ENCODE peak calls at places on chromosomes 12 and 14, in six cellular contexts. One of them, this sample, is unnamed.

GRCh38 chr14:83217492-83217891 is 1683.8 kb upstream of the SEL1L start:
- DNase-seq in H9: no peak
- DNase-seq in neuronal stem cell: no peak
- DNase-seq in H1: no peak
- DNase-seq in mesenchymal stem cell: peak; percentile 90
- DNase-seq in IMR-90: peak; percentile 96
- DNase-seq in this sample: no peak

GRCh38 chr12:132319359-132319950 is 9.9 kb downstream of the GALNT9 start:
- DNase-seq in mesenchymal stem cell: no peak
- DNase-seq in H1: no peak
- DNase-seq in neuronal stem cell: no peak
- DNase-seq in IMR-90: no peak
- DNase-seq in H9: no peak
- DNase-seq in this sample: no peak

GRCh38 chr14:33127531-33127930 is 188.9 kb downstream of the NPAS3 start:
- DNase-seq in IMR-90: no peak
- DNase-seq in neuronal stem cell: no peak
- DNase-seq in mesenchymal stem cell: peak; percentile 61
- DNase-seq in H9: no peak
- DNase-seq in H1: no peak
- DNase-seq in this sample: no peak

GRCh38 chr14:77059276-77059934 is 30.9 kb upstream of the IRF2BPL start:
- DNase-seq in mesenchymal stem cell: peak; percentile 95
- DNase-seq in H1: no peak
- DNase-seq in neuronal stem cell: no peak
- DNase-seq in H9: peak; percentile 86
- DNase-seq in IMR-90: peak; percentile 91
- DNase-seq in this sample: peak; percentile 75

GRCh38 chr14:79840068-79840467 is 371.2 kb downstream of the DIO2 start:
- DNase-seq in IMR-90: no peak
- DNase-seq in neuronal stem cell: no peak
- DNase-seq in H9: no peak
- DNase-seq in mesenchymal stem cell: no peak
- DNase-seq in H1: no peak
- DNase-seq in this sample: peak; percentile 35

GRCh38 chr12:49705479-49706267 is 1.5 kb downstream of the FMNL3 start:
- DNase-seq in mesenchymal stem cell: peak; percentile 87
- DNase-seq in H1: no peak
- DNase-seq in H9: peak; percentile 64
- DNase-seq in IMR-90: peak; percentile 84
- DNase-seq in neuronal stem cell: no peak
- DNase-seq in this sample: no peak

GRCh38 chr12:116882742-116883141 is 1.5 kb upstream of the HRK start:
- DNase-seq in H1: no peak
- DNase-seq in IMR-90: peak; percentile 61
- DNase-seq in neuronal stem cell: no peak
- DNase-seq in mesenchymal stem cell: no peak
- DNase-seq in H9: peak; percentile 48
- DNase-seq in this sample: no peak

GRCh38 chr14:101476931-101477553 is 84.3 kb upstream of the DIO3 start:
- DNase-seq in H1: peak; percentile 69
- DNase-seq in H9: peak; percentile 92
- DNase-seq in mesenchymal stem cell: no peak
- DNase-seq in IMR-90: no peak
- DNase-seq in neuronal stem cell: no peak
- DNase-seq in this sample: no peak

GRCh38 chr14:50669441-50669986 is 1.4 kb upstream of the SAV1 start:
- DNase-seq in mesenchymal stem cell: no peak
- DNase-seq in H9: no peak
- DNase-seq in IMR-90: no peak
- DNase-seq in neuronal stem cell: peak; percentile 27
- DNase-seq in H1: no peak
- DNase-seq in this sample: no peak

GRCh38 chr12:121467638-121468403 is 67.9 kb downstream of the RNF34 start:
- DNase-seq in IMR-90: no peak
- DNase-seq in mesenchymal stem cell: peak; percentile 45
- DNase-seq in H9: peak; percentile 81
- DNase-seq in H1: peak; percentile 84
- DNase-seq in neuronal stem cell: peak; percentile 54
- DNase-seq in this sample: peak; percentile 18

GRCh38 chr12:113347107-113347506 is 11.3 kb upstream of the PLBD2 start:
- DNase-seq in IMR-90: no peak
- DNase-seq in H1: no peak
- DNase-seq in neuronal stem cell: no peak
- DNase-seq in mesenchymal stem cell: no peak
- DNase-seq in H9: peak; percentile 52
- DNase-seq in this sample: no peak

GRCh38 chr14:103527408-103528157 is 1.4 kb upstream of the TRMT61A start:
- DNase-seq in IMR-90: no peak
- DNase-seq in H9: no peak
- DNase-seq in mesenchymal stem cell: peak; percentile 57
- DNase-seq in H1: no peak
- DNase-seq in neuronal stem cell: no peak
- DNase-seq in this sample: no peak

GRCh38 chr14:48536318-48536717 is 860.9 kb upstream of the MDGA2 start:
- DNase-seq in IMR-90: no peak
- DNase-seq in H9: peak; percentile 82
- DNase-seq in neuronal stem cell: peak; percentile 3
- DNase-seq in H1: peak; percentile 56
- DNase-seq in mesenchymal stem cell: no peak
- DNase-seq in this sample: no peak

GRCh38 chr12:115044073-115044472 is 360.1 kb upstream of the TBX3 start:
- DNase-seq in mesenchymal stem cell: no peak
- DNase-seq in IMR-90: peak; percentile 10
- DNase-seq in H1: no peak
- DNase-seq in H9: no peak
- DNase-seq in neuronal stem cell: no peak
- DNase-seq in this sample: no peak

GRCh38 chr14:76867536-76868452 is 41.6 kb downstream of the LRRC74A start:
- DNase-seq in mesenchymal stem cell: no peak
- DNase-seq in H9: no peak
- DNase-seq in IMR-90: no peak
- DNase-seq in H1: no peak
- DNase-seq in neuronal stem cell: no peak
- DNase-seq in this sample: no peak

GRCh38 chr12:34395056-34396005 is 373.0 kb downstream of the ALG10 start:
- DNase-seq in mesenchymal stem cell: no peak
- DNase-seq in H1: peak; percentile 2
- DNase-seq in neuronal stem cell: no peak
- DNase-seq in H9: peak; percentile 8
- DNase-seq in IMR-90: no peak
- DNase-seq in this sample: no peak

GRCh38 chr14:103628684-103629502 is at the start of gene KLC1:
- DNase-seq in mesenchymal stem cell: peak; percentile 74
- DNase-seq in IMR-90: peak; percentile 54
- DNase-seq in H1: peak; percentile 98
- DNase-seq in neuronal stem cell: peak; percentile 79
- DNase-seq in H9: peak; percentile 72
- DNase-seq in this sample: peak; percentile 59

GRCh38 chr14:23094666-23095195 is at the start of gene ACIN1:
- DNase-seq in mesenchymal stem cell: peak; percentile 93
- DNase-seq in IMR-90: peak; percentile 86
- DNase-seq in H1: peak; percentile 100
- DNase-seq in neuronal stem cell: peak; percentile 89
- DNase-seq in H9: no peak
- DNase-seq in this sample: no peak

GRCh38 chr12:34394211-34395055 is 372.1 kb downstream of the ALG10 start:
- DNase-seq in neuronal stem cell: no peak
- DNase-seq in H9: peak; percentile 7
- DNase-seq in H1: peak; percentile 0
- DNase-seq in IMR-90: no peak
- DNase-seq in mesenchymal stem cell: no peak
- DNase-seq in this sample: no peak

GRCh38 chr12:53214687-53215455 is 7.8 kb upstream of the ITGB7 start:
- DNase-seq in H1: no peak
- DNase-seq in neuronal stem cell: no peak
- DNase-seq in mesenchymal stem cell: no peak
- DNase-seq in H9: peak; percentile 88
- DNase-seq in IMR-90: no peak
- DNase-seq in this sample: no peak
- H3K4me1 ChIP-seq in H1: peaks cover 39% of the 10 kb centered on the region
- H3K4me1 ChIP-seq in neuronal stem cell: peaks cover 27% of the 10 kb centered on the region
- H3K4me1 ChIP-seq in mesenchymal stem cell: peaks cover 16% of the 10 kb centered on the region
- H3K4me1 ChIP-seq in H9: peaks cover 33% of the 10 kb centered on the region
- H3K4me1 ChIP-seq in IMR-90: peaks cover 19% of the 10 kb centered on the region
- H3K4me1 ChIP-seq in this sample: peaks cover 8% of the 10 kb centered on the region

GRCh38 chr14:58677525-58677924 is 39.8 kb downstream of the DACT1 start:
- DNase-seq in H1: no peak
- DNase-seq in H9: no peak
- DNase-seq in mesenchymal stem cell: no peak
- DNase-seq in IMR-90: no peak
- DNase-seq in neuronal stem cell: no peak
- DNase-seq in this sample: no peak
- H3K14ac ChIP-seq in H1: no peak overlapping the region
- H3K14ac ChIP-seq in H9: no peak overlapping the region
- H3K14ac ChIP-seq in mesenchymal stem cell: no peak overlapping the region
- H3K14ac ChIP-seq in IMR-90: no peak overlapping the region
- H3K14ac ChIP-seq in neuronal stem cell: no peak overlapping the region
- H3K14ac ChIP-seq in this sample: no peak overlapping the region

DNA sequence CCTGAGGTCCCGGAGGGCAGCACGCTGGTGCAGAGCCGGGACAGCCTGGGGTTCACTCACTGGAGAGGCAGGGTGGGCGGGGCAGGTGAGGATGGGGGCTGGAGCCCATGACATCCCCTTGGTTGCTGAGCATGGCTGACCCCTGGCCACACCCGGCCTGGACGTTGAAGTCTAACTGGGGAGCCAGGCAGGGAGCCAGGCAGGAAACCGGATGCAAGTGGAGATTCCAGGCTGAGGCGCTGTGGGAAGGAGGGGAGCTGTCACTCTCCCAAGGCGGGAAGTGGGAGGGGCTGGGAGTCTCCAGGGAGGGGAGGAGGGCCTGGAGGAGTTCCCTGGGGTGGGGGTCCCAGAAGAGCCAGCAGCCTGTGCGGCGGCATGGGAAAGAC is 7.7 kb upstream of the INF2 start:
- DNase-seq in mesenchymal stem cell: peak; percentile 85
- DNase-seq in neuronal stem cell: peak; percentile 63
- DNase-seq in IMR-90: peak; percentile 81
- DNase-seq in H1: peak; percentile 91
- DNase-seq in H9: peak; percentile 94
- DNase-seq in this sample: peak; percentile 84
- H3K4ac ChIP-seq in mesenchymal stem cell: peak overlapping the region; percentile 93
- H3K4ac ChIP-seq in neuronal stem cell: no peak overlapping the region
- H3K4ac ChIP-seq in IMR-90: peak overlapping the region; percentile 98
- H3K4ac ChIP-seq in H1: peak overlapping the region; percentile 81
- H3K4ac ChIP-seq in H9: no peak overlapping the region
- H3K4ac ChIP-seq in this sample: peak overlapping the region; percentile 84

DNA sequence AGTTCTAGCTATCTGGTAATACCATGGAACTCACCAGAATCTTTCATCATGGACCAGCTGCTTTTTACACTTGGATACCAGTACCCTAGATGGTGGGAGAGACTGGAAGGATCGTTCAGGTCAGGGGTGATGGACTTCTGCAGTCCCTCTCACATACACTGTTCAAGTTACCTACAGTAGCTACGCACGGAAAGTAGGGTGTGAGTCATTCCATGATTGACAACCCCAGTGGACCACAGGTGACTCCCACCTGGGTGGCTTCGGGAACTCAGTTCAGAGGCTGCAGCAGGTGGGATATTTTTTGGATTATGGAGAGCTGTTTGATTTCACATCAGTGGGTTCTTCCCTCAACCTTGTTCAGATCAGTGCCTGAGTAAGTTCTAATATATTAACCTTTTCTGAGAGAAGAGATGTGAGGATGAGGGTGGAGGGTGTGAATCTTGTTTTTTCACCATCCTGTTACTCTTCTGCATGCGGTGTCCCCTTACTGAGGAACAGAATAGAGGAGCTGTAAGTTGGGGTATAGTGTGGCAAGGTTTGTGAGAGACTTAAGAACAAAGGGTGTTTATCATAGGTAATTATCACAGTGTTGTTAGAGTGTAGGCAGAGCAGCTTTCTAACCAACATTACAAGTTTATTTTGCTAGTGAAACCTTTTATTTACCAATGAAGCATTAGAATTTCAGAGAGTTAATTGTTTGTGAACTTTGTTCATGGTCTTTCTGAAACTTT is 39.6 kb downstream of the PRKCH start:
- DNase-seq in mesenchymal stem cell: no peak
- DNase-seq in IMR-90: no peak
- DNase-seq in H1: no peak
- DNase-seq in neuronal stem cell: no peak
- DNase-seq in H9: no peak
- DNase-seq in this sample: no peak
- H3K4me1 ChIP-seq in mesenchymal stem cell: peaks cover 2% of the 10 kb centered on the region
- H3K4me1 ChIP-seq in IMR-90: no peaks in the 10 kb centered on the region
- H3K4me1 ChIP-seq in H1: peaks cover 2% of the 10 kb centered on the region
- H3K4me1 ChIP-seq in neuronal stem cell: peaks cover 2% of the 10 kb centered on the region
- H3K4me1 ChIP-seq in H9: peaks cover 4% of the 10 kb centered on the region
- H3K4me1 ChIP-seq in this sample: peaks cover 16% of the 10 kb centered on the region

DNA sequence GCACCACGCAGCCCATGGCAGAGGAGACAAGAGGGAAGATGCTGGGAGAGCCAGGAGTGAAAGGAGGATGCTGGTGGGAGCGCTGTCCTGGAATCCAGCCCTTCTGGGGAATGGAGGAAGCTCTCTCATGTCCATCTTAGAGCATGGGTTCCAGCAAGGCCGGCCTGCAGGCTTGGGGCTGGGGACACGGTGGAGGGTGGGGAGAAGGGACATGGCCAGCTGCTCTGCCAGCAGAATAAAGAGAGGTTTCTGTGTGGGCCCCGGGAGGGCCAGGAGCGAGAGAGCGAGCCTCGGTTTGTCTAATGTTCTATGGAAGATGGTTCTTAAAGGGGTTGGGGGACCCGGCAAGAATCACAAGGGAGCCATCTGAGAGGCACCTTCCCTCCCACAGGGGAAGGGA is 60.2 kb downstream of the RIMBP2 start:
- DNase-seq in H1: no peak
- DNase-seq in mesenchymal stem cell: no peak
- DNase-seq in neuronal stem cell: no peak
- DNase-seq in H9: no peak
- DNase-seq in IMR-90: no peak
- DNase-seq in this sample: no peak
- H3K14ac ChIP-seq in H1: no peak overlapping the region
- H3K14ac ChIP-seq in mesenchymal stem cell: no peak overlapping the region
- H3K14ac ChIP-seq in neuronal stem cell: no peak overlapping the region
- H3K14ac ChIP-seq in H9: no peak overlapping the region
- H3K14ac ChIP-seq in IMR-90: no peak overlapping the region
- H3K14ac ChIP-seq in this sample: no peak overlapping the region

DNA sequence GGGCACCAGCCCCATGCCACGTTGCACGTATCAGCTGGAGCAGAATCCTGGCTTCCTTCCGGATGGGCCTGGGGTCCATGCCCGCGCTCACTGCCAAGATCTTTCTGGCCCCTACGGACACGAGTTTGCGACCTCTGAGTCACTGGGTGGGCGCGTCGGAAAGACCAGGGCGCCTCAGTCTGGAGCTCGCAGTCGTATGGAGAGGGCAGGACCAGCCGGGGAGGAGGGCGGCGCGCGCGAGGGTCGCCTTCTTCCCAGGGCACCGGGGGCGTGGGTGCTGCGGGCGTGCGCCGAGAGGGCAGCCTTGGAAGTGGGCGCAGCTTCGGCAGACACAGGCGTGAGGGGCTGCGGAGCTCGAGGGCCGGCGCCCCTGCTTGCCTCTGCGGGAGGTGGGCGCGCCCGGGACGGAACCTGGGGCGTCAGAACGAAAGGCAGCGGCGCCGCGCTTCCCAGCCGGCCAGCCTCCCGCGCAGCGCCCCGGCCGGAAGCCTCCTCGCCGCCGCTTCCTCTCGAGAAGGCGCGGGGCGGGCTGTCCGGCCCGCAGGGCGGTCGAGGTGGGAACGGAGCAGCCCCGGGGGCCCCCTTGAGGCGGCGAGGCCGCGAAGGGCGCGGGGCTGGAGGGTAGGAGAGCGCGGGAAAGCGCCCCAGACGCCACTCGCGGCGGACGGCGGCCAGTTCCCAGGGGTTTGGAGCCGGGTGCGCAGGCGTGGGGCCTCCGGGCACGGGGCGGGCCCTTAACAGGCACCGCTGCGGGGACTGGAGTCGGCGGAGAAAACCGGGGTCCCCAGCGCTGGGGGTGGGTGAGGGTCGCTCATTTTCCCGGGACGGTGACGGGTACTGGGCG is at the start of gene ARL6IP4:
- DNase-seq in mesenchymal stem cell: peak; percentile 70
- DNase-seq in H1: peak; percentile 78
- DNase-seq in IMR-90: peak; percentile 54
- DNase-seq in neuronal stem cell: peak; percentile 51
- DNase-seq in H9: no peak
- DNase-seq in this sample: peak; percentile 63
- H3K4ac ChIP-seq in mesenchymal stem cell: peak within 1 kb of the TSS; percentile 98
- H3K4ac ChIP-seq in H1: peak within 1 kb of the TSS; percentile 48
- H3K4ac ChIP-seq in IMR-90: peak within 1 kb of the TSS; percentile 82
- H3K4ac ChIP-seq in neuronal stem cell: peak within 1 kb of the TSS; percentile 8
- H3K4ac ChIP-seq in H9: no peak within 1 kb of the TSS
- H3K4ac ChIP-seq in this sample: peak within 1 kb of the TSS; percentile 90

This sample was measured in trophoblast cell.